ENCODE peak calls at places on chromosomes 11 and 22, in ten cellular contexts. One of them, this sample, is unnamed. For H3K36me3, the result is how much of the 10 kb centered on the place peaks cover.

GRCh38 chr11:3087821-3088800 is 30.9 kb upstream of the CARS1 start:
- DNase-seq in CD8-positive, alpha-beta memory T cell: no peak
- DNase-seq in body of pancreas: no peak
- DNase-seq in naive thymus-derived CD4-positive, alpha-beta T cell: no peak
- DNase-seq in spleen: no peak
- DNase-seq in MM.1S: no peak
- DNase-seq in aorta: peak
- DNase-seq in tibial artery: no peak
- DNase-seq in ovary: peak
- DNase-seq in mucosa of descending colon: no peak
- DNase-seq in this sample: peak

GRCh38 chr11:45641961-45642360 is 23.5 kb downstream of the CHST1 start:
- DNase-seq in tibial artery: no peak
- DNase-seq in aorta: no peak
- DNase-seq in body of pancreas: no peak
- DNase-seq in CD8-positive, alpha-beta memory T cell: no peak
- DNase-seq in naive thymus-derived CD4-positive, alpha-beta T cell: no peak
- DNase-seq in ovary: no peak
- DNase-seq in mucosa of descending colon: no peak
- DNase-seq in MM.1S: no peak
- DNase-seq in spleen: peak
- DNase-seq in this sample: no peak

GRCh38 chr11:46686886-46687810 is 13.3 kb downstream of the ARHGAP1 start:
- DNase-seq in ovary: no peak
- DNase-seq in CD8-positive, alpha-beta memory T cell: no peak
- DNase-seq in aorta: no peak
- DNase-seq in MM.1S: no peak
- DNase-seq in body of pancreas: no peak
- DNase-seq in tibial artery: no peak
- DNase-seq in naive thymus-derived CD4-positive, alpha-beta T cell: no peak
- DNase-seq in mucosa of descending colon: no peak
- DNase-seq in spleen: no peak
- DNase-seq in this sample: peak

GRCh38 chr11:12008790-12009616 is 577 bp upstream of the DKK3 start:
- DNase-seq in body of pancreas: no peak
- DNase-seq in naive thymus-derived CD4-positive, alpha-beta T cell: no peak
- DNase-seq in spleen: no peak
- DNase-seq in ovary: peak
- DNase-seq in MM.1S: no peak
- DNase-seq in mucosa of descending colon: peak
- DNase-seq in aorta: peak
- DNase-seq in CD8-positive, alpha-beta memory T cell: peak
- DNase-seq in tibial artery: peak
- DNase-seq in this sample: no peak

GRCh38 chr11:111631666-111632039 is 29.4 kb downstream of the SIK2 start:
- DNase-seq in ovary: no peak
- DNase-seq in body of pancreas: no peak
- DNase-seq in CD8-positive, alpha-beta memory T cell: no peak
- DNase-seq in tibial artery: no peak
- DNase-seq in MM.1S: peak
- DNase-seq in spleen: no peak
- DNase-seq in naive thymus-derived CD4-positive, alpha-beta T cell: no peak
- DNase-seq in aorta: no peak
- DNase-seq in mucosa of descending colon: no peak
- DNase-seq in this sample: no peak

GRCh38 chr11:911031-911889 is 650 bp upstream of the CHID1 start:
- DNase-seq in naive thymus-derived CD4-positive, alpha-beta T cell: no peak
- DNase-seq in aorta: peak
- DNase-seq in spleen: peak
- DNase-seq in mucosa of descending colon: peak
- DNase-seq in MM.1S: peak
- DNase-seq in body of pancreas: no peak
- DNase-seq in CD8-positive, alpha-beta memory T cell: peak
- DNase-seq in ovary: peak
- DNase-seq in tibial artery: peak
- DNase-seq in this sample: peak

GRCh38 chr11:623999-624704 is 603 bp downstream of the CDHR5 start:
- DNase-seq in CD8-positive, alpha-beta memory T cell: no peak
- DNase-seq in body of pancreas: no peak
- DNase-seq in aorta: no peak
- DNase-seq in tibial artery: peak
- DNase-seq in MM.1S: no peak
- DNase-seq in naive thymus-derived CD4-positive, alpha-beta T cell: no peak
- DNase-seq in ovary: peak
- DNase-seq in mucosa of descending colon: peak
- DNase-seq in spleen: peak
- DNase-seq in this sample: peak

GRCh38 chr22:43187171-43188099 is 501 bp upstream of the TTLL12 start:
- DNase-seq in mucosa of descending colon: peak
- DNase-seq in ovary: peak
- DNase-seq in body of pancreas: peak
- DNase-seq in naive thymus-derived CD4-positive, alpha-beta T cell: peak
- DNase-seq in CD8-positive, alpha-beta memory T cell: peak
- DNase-seq in aorta: peak
- DNase-seq in spleen: peak
- DNase-seq in tibial artery: peak
- DNase-seq in MM.1S: peak
- DNase-seq in this sample: peak

GRCh38 chr22:44583854-44584253 is 85.8 kb upstream of the RTL6 start:
- DNase-seq in spleen: peak
- DNase-seq in body of pancreas: no peak
- DNase-seq in mucosa of descending colon: no peak
- DNase-seq in aorta: peak
- DNase-seq in CD8-positive, alpha-beta memory T cell: no peak
- DNase-seq in MM.1S: no peak
- DNase-seq in tibial artery: peak
- DNase-seq in ovary: no peak
- DNase-seq in naive thymus-derived CD4-positive, alpha-beta T cell: no peak
- DNase-seq in this sample: peak

GRCh38 chr11:35210886-35211546 is 72.0 kb downstream of the CD44 start:
- DNase-seq in spleen: no peak
- DNase-seq in naive thymus-derived CD4-positive, alpha-beta T cell: no peak
- DNase-seq in CD8-positive, alpha-beta memory T cell: no peak
- DNase-seq in MM.1S: no peak
- DNase-seq in mucosa of descending colon: no peak
- DNase-seq in aorta: no peak
- DNase-seq in tibial artery: no peak
- DNase-seq in ovary: no peak
- DNase-seq in body of pancreas: no peak
- DNase-seq in this sample: no peak
- H3K4me3 ChIP-seq in spleen: no peak
- H3K4me3 ChIP-seq in naive thymus-derived CD4-positive, alpha-beta T cell: no peak
- H3K4me3 ChIP-seq in CD8-positive, alpha-beta memory T cell: no peak
- H3K4me3 ChIP-seq in MM.1S: no peak
- H3K4me3 ChIP-seq in mucosa of descending colon: no peak
- H3K4me3 ChIP-seq in aorta: no peak
- H3K4me3 ChIP-seq in tibial artery: no peak
- H3K4me3 ChIP-seq in ovary: no peak
- H3K4me3 ChIP-seq in body of pancreas: no peak
- H3K4me3 ChIP-seq in this sample: no peak

DNA sequence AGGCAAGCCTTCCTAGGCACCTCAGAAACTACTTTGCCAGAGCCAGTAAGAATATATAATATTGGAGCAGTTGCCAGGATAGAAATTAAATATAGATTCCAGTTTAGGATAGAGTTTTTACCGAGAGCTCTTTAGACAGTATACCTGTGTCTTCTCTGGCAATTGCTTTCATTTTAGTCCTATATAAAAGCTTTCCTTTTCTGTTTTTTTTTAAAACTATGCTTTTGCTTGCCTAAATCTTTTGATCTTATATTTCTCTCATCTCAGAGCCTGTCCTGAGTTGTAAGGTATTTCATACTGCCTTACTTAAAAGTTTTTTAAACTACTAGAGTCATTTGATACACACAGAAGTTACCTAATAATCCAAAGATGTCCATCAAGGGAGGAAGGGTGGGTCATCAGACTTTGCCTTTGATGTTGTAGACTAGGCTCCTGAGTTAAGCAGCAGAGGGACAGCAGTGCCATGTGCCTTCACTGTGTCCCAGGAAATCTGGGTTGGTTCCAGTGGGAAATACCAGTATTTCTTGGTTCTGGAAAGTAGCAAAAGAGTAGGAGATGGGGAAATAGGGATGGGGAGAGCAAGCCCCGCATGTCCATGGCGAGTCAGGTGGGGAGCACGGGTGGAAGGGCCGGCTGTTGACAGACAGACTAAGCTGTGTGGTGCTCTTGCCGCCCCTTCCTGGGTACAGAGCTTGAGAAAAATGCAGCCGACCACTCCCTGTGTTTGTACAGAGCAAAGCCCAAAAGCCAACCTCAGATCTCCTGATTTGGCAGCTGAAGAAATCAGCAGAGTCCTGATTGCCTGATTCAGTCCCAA is 11.2 kb downstream of the MCAM start:
- DNase-seq in ovary: no peak
- DNase-seq in naive thymus-derived CD4-positive, alpha-beta T cell: no peak
- DNase-seq in CD8-positive, alpha-beta memory T cell: no peak
- DNase-seq in MM.1S: no peak
- DNase-seq in tibial artery: no peak
- DNase-seq in spleen: no peak
- DNase-seq in mucosa of descending colon: no peak
- DNase-seq in aorta: no peak
- DNase-seq in body of pancreas: no peak
- DNase-seq in this sample: no peak
- H3K36me3 ChIP-seq in ovary: under half
- H3K36me3 ChIP-seq in naive thymus-derived CD4-positive, alpha-beta T cell: under half
- H3K36me3 ChIP-seq in CD8-positive, alpha-beta memory T cell: under half
- H3K36me3 ChIP-seq in MM.1S: under half
- H3K36me3 ChIP-seq in tibial artery: under half
- H3K36me3 ChIP-seq in spleen: half or more
- H3K36me3 ChIP-seq in mucosa of descending colon: under half
- H3K36me3 ChIP-seq in aorta: under half
- H3K36me3 ChIP-seq in body of pancreas: under half
- H3K36me3 ChIP-seq in this sample: under half

GRCh38 chr22:17234144-17234623 is 14.9 kb upstream of the ADA2 start:
- DNase-seq in MM.1S: no peak
- DNase-seq in CD8-positive, alpha-beta memory T cell: no peak
- DNase-seq in naive thymus-derived CD4-positive, alpha-beta T cell: no peak
- DNase-seq in tibial artery: no peak
- DNase-seq in ovary: no peak
- DNase-seq in body of pancreas: no peak
- DNase-seq in spleen: peak
- DNase-seq in mucosa of descending colon: no peak
- DNase-seq in aorta: peak
- DNase-seq in this sample: peak
- H3K4me3 ChIP-seq in MM.1S: no peak
- H3K4me3 ChIP-seq in CD8-positive, alpha-beta memory T cell: no peak
- H3K4me3 ChIP-seq in naive thymus-derived CD4-positive, alpha-beta T cell: no peak
- H3K4me3 ChIP-seq in tibial artery: no peak
- H3K4me3 ChIP-seq in ovary: no peak
- H3K4me3 ChIP-seq in body of pancreas: no peak
- H3K4me3 ChIP-seq in spleen: no peak
- H3K4me3 ChIP-seq in mucosa of descending colon: no peak
- H3K4me3 ChIP-seq in aorta: no peak
- H3K4me3 ChIP-seq in this sample: no peak

GRCh38 chr22:17874231-17874630 is 100.0 kb upstream of the BID start:
- DNase-seq in aorta: no peak
- DNase-seq in naive thymus-derived CD4-positive, alpha-beta T cell: no peak
- DNase-seq in mucosa of descending colon: peak
- DNase-seq in tibial artery: no peak
- DNase-seq in body of pancreas: no peak
- DNase-seq in spleen: no peak
- DNase-seq in ovary: no peak
- DNase-seq in MM.1S: no peak
- DNase-seq in CD8-positive, alpha-beta memory T cell: no peak
- DNase-seq in this sample: no peak

GRCh38 chr22:17875156-17875555 is 100.9 kb upstream of the BID start:
- DNase-seq in tibial artery: no peak
- DNase-seq in CD8-positive, alpha-beta memory T cell: no peak
- DNase-seq in body of pancreas: no peak
- DNase-seq in MM.1S: no peak
- DNase-seq in ovary: no peak
- DNase-seq in aorta: no peak
- DNase-seq in naive thymus-derived CD4-positive, alpha-beta T cell: no peak
- DNase-seq in spleen: no peak
- DNase-seq in mucosa of descending colon: peak
- DNase-seq in this sample: no peak

GRCh38 chr22:17873804-17874203 is 99.5 kb upstream of the BID start:
- DNase-seq in ovary: no peak
- DNase-seq in tibial artery: no peak
- DNase-seq in naive thymus-derived CD4-positive, alpha-beta T cell: no peak
- DNase-seq in mucosa of descending colon: peak
- DNase-seq in CD8-positive, alpha-beta memory T cell: no peak
- DNase-seq in spleen: no peak
- DNase-seq in aorta: no peak
- DNase-seq in MM.1S: no peak
- DNase-seq in body of pancreas: no peak
- DNase-seq in this sample: no peak

GRCh38 chr22:17873116-17873515 is 98.8 kb upstream of the BID start:
- DNase-seq in body of pancreas: no peak
- DNase-seq in aorta: no peak
- DNase-seq in tibial artery: no peak
- DNase-seq in MM.1S: no peak
- DNase-seq in CD8-positive, alpha-beta memory T cell: no peak
- DNase-seq in spleen: no peak
- DNase-seq in ovary: no peak
- DNase-seq in mucosa of descending colon: peak
- DNase-seq in naive thymus-derived CD4-positive, alpha-beta T cell: no peak
- DNase-seq in this sample: no peak

DNA sequence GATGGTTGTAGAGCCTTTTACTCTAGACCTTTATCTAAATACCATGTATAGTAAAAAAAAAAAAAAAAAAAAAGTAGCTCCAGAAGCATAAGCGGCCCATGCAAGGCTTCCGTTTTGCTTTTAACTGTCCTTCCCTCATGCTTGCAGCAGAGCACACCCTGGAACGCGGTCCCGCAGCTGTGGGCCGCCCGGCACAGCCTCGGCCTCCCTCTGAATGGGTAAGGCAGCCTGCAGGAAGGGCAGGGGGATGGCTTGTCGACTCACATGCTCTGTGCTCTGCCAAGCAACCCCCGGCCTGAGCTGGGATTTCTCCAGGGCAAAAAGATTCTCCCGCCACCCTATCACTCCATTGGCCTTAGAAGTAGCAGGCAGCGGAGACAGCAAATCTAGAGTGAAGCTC is 101.4 kb upstream of the BID start:
- DNase-seq in spleen: no peak
- DNase-seq in aorta: no peak
- DNase-seq in tibial artery: no peak
- DNase-seq in MM.1S: no peak
- DNase-seq in ovary: no peak
- DNase-seq in naive thymus-derived CD4-positive, alpha-beta T cell: no peak
- DNase-seq in CD8-positive, alpha-beta memory T cell: no peak
- DNase-seq in body of pancreas: no peak
- DNase-seq in mucosa of descending colon: peak
- DNase-seq in this sample: no peak
- H3K36me3 ChIP-seq in spleen: half or more
- H3K36me3 ChIP-seq in aorta: under half
- H3K36me3 ChIP-seq in tibial artery: half or more
- H3K36me3 ChIP-seq in MM.1S: under half
- H3K36me3 ChIP-seq in ovary: under half
- H3K36me3 ChIP-seq in naive thymus-derived CD4-positive, alpha-beta T cell: under half
- H3K36me3 ChIP-seq in CD8-positive, alpha-beta memory T cell: under half
- H3K36me3 ChIP-seq in body of pancreas: under half
- H3K36me3 ChIP-seq in mucosa of descending colon: under half
- H3K36me3 ChIP-seq in this sample: under half